ENCODE peak calls at places on chromosomes 7 and 10, in ten cellular contexts. P is heart right ventricle; O is cardiac fibroblast; U is CD4-positive, CD25-positive, alpha-beta regulatory T cell; F is pancreas; G is astrocyte of the spinal cord; A is Caco-2; Y is dorsolateral prefrontal cortex; R is neural progenitor cell; Q is OCI-LY7. I is an unnamed sample.

GRCh38 chr7:108586274-108586710 is 16.6 kb downstream of the DNAJB9 start:
- DNase-seq in P (no peak), O (no peak), U (no peak), F (no peak), G (no peak), A (no peak), Y (no peak), R (no peak), Q (no peak), I (no peak)

GRCh38 chr10:93568105-93568390 is 1.6 kb downstream of the FFAR4 start:
- DNase-seq in P (no peak), O (no peak), U (no peak), F (no peak), G (no peak), A (no peak), Y (no peak), R (peak), Q (no peak), I (no peak)

GRCh38 chr10:103781329-103782061 is 73.9 kb downstream of the SH3PXD2A start:
- DNase-seq in P (no peak), O (peak), U (no peak), F (no peak), G (peak), A (peak), Y (no peak), R (peak), Q (peak), I (no peak)

GRCh38 chr10:132787253-132788179 is 1.6 kb upstream of the NKX6-2 start:
- DNase-seq in P (no peak), O (no peak), U (no peak), F (no peak), G (no peak), A (peak), Y (no peak), R (peak), Q (no peak), I (no peak)

GRCh38 chr10:52213511-52213831 is 100.6 kb upstream of the DKK1 start:
- DNase-seq in P (peak), O (peak), U (no peak), F (peak), G (peak), A (no peak), Y (no peak), R (peak), Q (no peak), I (no peak)

GRCh38 chr7:102122026-102122425 is 164.6 kb upstream of the SH2B2 start:
- DNase-seq in P (no peak), O (peak), U (no peak), F (no peak), G (peak), A (no peak), Y (no peak), R (no peak), Q (peak), I (no peak)

GRCh38 chr7:155796381-155797261 is 15.6 kb downstream of the SHH start:
- DNase-seq in P (peak), O (peak), U (peak), F (no peak), G (no peak), A (peak), Y (peak), R (peak), Q (peak), I (peak)

GRCh38 chr7:3564231-3564630 is 263.2 kb downstream of the SDK1 start:
- DNase-seq in P (no peak), O (no peak), U (no peak), F (no peak), G (no peak), A (no peak), Y (no peak), R (no peak), Q (no peak), I (no peak)

GRCh38 chr10:49539320-49539885 is 482 bp upstream of the ERCC6 start:
- DNase-seq in P (peak), O (peak), U (no peak), F (no peak), G (peak), A (peak), Y (peak), R (peak), Q (peak), I (no peak)

GRCh38 chr7:157692156-157693011 is 355.6 kb downstream of the DNAJB6 start:
- DNase-seq in P (no peak), O (no peak), U (no peak), F (no peak), G (no peak), A (no peak), Y (no peak), R (peak), Q (no peak), I (no peak)

GRCh38 chr10:72688208-72688651 is 3.7 kb upstream of the MCU start:
- DNase-seq in P (no peak), O (peak), U (no peak), F (peak), G (peak), A (peak), Y (no peak), R (no peak), Q (no peak), I (peak)

GRCh38 chr7:29208410-29209250 is 14.1 kb downstream of the CHN2 start:
- DNase-seq in P (no peak), O (no peak), U (no peak), F (no peak), G (no peak), A (no peak), Y (no peak), R (no peak), Q (no peak), I (no peak)

GRCh38 chr7:156732091-156732621 is 91.6 kb downstream of the RNF32 start:
- DNase-seq in P (no peak), O (no peak), U (no peak), F (no peak), G (peak), A (no peak), Y (no peak), R (no peak), Q (no peak), I (no peak)

GRCh38 chr10:105634283-105634682 is 993.2 kb downstream of the SORCS3 start:
- DNase-seq in P (no peak), O (no peak), U (no peak), F (no peak), G (no peak), A (no peak), Y (no peak), R (no peak), Q (no peak), I (no peak)

GRCh38 chr7:50502001-50502684 is 52.0 kb upstream of the FIGNL1 start:
- DNase-seq in P (peak), O (peak), U (no peak), F (peak), G (peak), A (no peak), Y (no peak), R (no peak), Q (no peak), I (no peak)

GRCh38 chr10:87864497-87865059 is 1.2 kb downstream of the PTEN start:
- DNase-seq in P (no peak), O (no peak), U (no peak), F (no peak), G (peak), A (peak), Y (no peak), R (peak), Q (peak), I (no peak)

GRCh38 chr10:110208614-110209398 is 1.4 kb downstream of the MXI1 start:
- DNase-seq in P (peak), O (peak), U (no peak), F (peak), G (peak), A (peak), Y (no peak), R (peak), Q (peak), I (peak)

GRCh38 chr10:11178606-11179221 is 161.0 kb downstream of the CELF2 start:
- DNase-seq in P (peak), O (peak), U (peak), F (peak), G (peak), A (no peak), Y (no peak), R (no peak), Q (peak), I (peak)

GRCh38 chr10:75643405-75643804 is 212.0 kb downstream of the LRMDA start:
- DNase-seq in P (no peak), O (no peak), U (no peak), F (no peak), G (no peak), A (no peak), Y (no peak), R (no peak), Q (no peak), I (no peak)

GRCh38 chr10:117135026-117135372 is 3.1 kb downstream of the VAX1 start:
- DNase-seq in P (no peak), O (no peak), U (no peak), F (no peak), G (no peak), A (no peak), Y (no peak), R (no peak), Q (no peak), I (no peak)

GRCh38 chr7:70631732-70632131 is 500.2 kb upstream of the GALNT17 start:
- DNase-seq in P (no peak), O (no peak), U (no peak), F (no peak), G (no peak), A (no peak), Y (no peak), R (peak), Q (no peak), I (no peak)

GRCh38 chr7:39911167-39911566 is 38.9 kb upstream of the CDK13 start:
- DNase-seq in P (no peak), O (no peak), U (no peak), F (no peak), G (no peak), A (no peak), Y (no peak), R (no peak), Q (no peak), I (no peak)

GRCh38 chr10:88243847-88244730 is 339.0 kb downstream of the RNLS start:
- DNase-seq in P (peak), O (peak), U (no peak), F (peak), G (peak), A (no peak), Y (no peak), R (no peak), Q (no peak), I (no peak)

GRCh38 chr10:71975891-71976725 is 11.9 kb downstream of the CHST3 start:
- DNase-seq in P (no peak), O (peak), U (no peak), F (no peak), G (peak), A (no peak), Y (no peak), R (no peak), Q (no peak), I (no peak)

GRCh38 chr10:9342865-9343450 is 1288.5 kb downstream of the GATA3 start:
- DNase-seq in P (no peak), O (peak), U (peak), F (no peak), G (peak), A (peak), Y (no peak), R (peak), Q (peak), I (peak)

GRCh38 chr10:82160291-82160690 is 285.3 kb downstream of the NRG3 start:
- DNase-seq in P (no peak), O (no peak), U (no peak), F (no peak), G (no peak), A (no peak), Y (no peak), R (no peak), Q (no peak), I (no peak)

GRCh38 chr7:159143780-159144755 is 599 bp downstream of the VIPR2 start:
- DNase-seq in P (peak), O (peak), U (no peak), F (no peak), G (peak), A (no peak), Y (no peak), R (peak), Q (no peak), I (no peak)

GRCh38 chr7:137754076-137754851 is 92.5 kb downstream of the DGKI start:
- DNase-seq in P (no peak), O (peak), U (no peak), F (no peak), G (no peak), A (no peak), Y (peak), R (peak), Q (no peak), I (no peak)

GRCh38 chr10:110364531-110364937 is 59.8 kb upstream of the SMNDC1 start:
- DNase-seq in P (no peak), O (no peak), U (no peak), F (no peak), G (no peak), A (no peak), Y (no peak), R (no peak), Q (no peak), I (no peak)

GRCh38 chr7:26369519-26370385 is 78.1 kb downstream of the SNX10 start:
- DNase-seq in P (peak), O (peak), U (peak), F (no peak), G (peak), A (peak), Y (no peak), R (peak), Q (peak), I (no peak)

GRCh38 chr10:30751678-30752331 is 122.3 kb upstream of the LYZL2 start:
- DNase-seq in P (peak), O (peak), U (peak), F (peak), G (peak), A (peak), Y (peak), R (peak), Q (peak), I (peak)

GRCh38 chr7:69799990-69800389 is 201.7 kb downstream of the AUTS2 start:
- DNase-seq in P (no peak), O (no peak), U (no peak), F (no peak), G (no peak), A (no peak), Y (no peak), R (no peak), Q (no peak), I (no peak)

GRCh38 chr7:26292768-26293560 is 1.3 kb downstream of the SNX10 start:
- DNase-seq in P (no peak), O (no peak), U (no peak), F (peak), G (no peak), A (peak), Y (no peak), R (peak), Q (peak), I (no peak)

GRCh38 chr7:12984117-12984516 is 296.7 kb downstream of the ARL4A start:
- DNase-seq in P (no peak), O (no peak), U (no peak), F (no peak), G (no peak), A (no peak), Y (no peak), R (no peak), Q (no peak), I (no peak)

GRCh38 chr7:158323741-158324396 is 263.8 kb downstream of the PTPRN2 start:
- DNase-seq in P (no peak), O (no peak), U (no peak), F (no peak), G (no peak), A (no peak), Y (no peak), R (no peak), Q (no peak), I (no peak)

GRCh38 chr7:79529214-79529895 is 75.9 kb upstream of the MAGI2 start:
- DNase-seq in P (no peak), O (no peak), U (no peak), F (no peak), G (no peak), A (no peak), Y (no peak), R (no peak), Q (no peak), I (no peak)

GRCh38 chr7:5636914-5637313 is 144.5 kb downstream of the RNF216 start:
- DNase-seq in P (peak), O (peak), U (no peak), F (no peak), G (peak), A (no peak), Y (peak), R (peak), Q (no peak), I (no peak)

GRCh38 chr10:3399756-3400155 is 227.2 kb upstream of the PITRM1 start:
- DNase-seq in P (no peak), O (no peak), U (no peak), F (no peak), G (peak), A (no peak), Y (no peak), R (no peak), Q (no peak), I (no peak)

GRCh38 chr10:111146025-111146640 is 69.3 kb downstream of the ADRA2A start:
- DNase-seq in P (no peak), O (no peak), U (no peak), F (no peak), G (no peak), A (no peak), Y (no peak), R (no peak), Q (no peak), I (no peak)

GRCh38 chr10:119455609-119456434 is 86.7 kb downstream of the RGS10 start:
- DNase-seq in P (no peak), O (no peak), U (no peak), F (no peak), G (no peak), A (no peak), Y (no peak), R (no peak), Q (no peak), I (peak)
- H3K4me3 ChIP-seq in P (no peak), O (no peak), U (no peak), F (no peak), G (no peak), A (no peak), Y (no peak), R (no peak), Q (no peak), I (no peak)

GRCh38 chr10:27258838-27259532 is 18.4 kb upstream of the ACBD5 start:
- DNase-seq in P (no peak), O (no peak), U (no peak), F (no peak), G (no peak), A (no peak), Y (no peak), R (peak), Q (no peak), I (no peak)
- H3K4me3 ChIP-seq in P (peak), O (peak), U (peak), F (peak), G (peak), A (peak), Y (peak), R (peak), Q (no peak), I (peak)

GRCh38 chr7:118184392-118184899 is 482 bp downstream of the LSM8 start:
- DNase-seq in P (no peak), O (peak), U (no peak), F (no peak), G (no peak), A (no peak), Y (no peak), R (no peak), Q (peak), I (no peak)

GRCh38 chr7:118183586-118184391 is at the start of gene LSM8:
- DNase-seq in P (peak), O (peak), U (peak), F (peak), G (peak), A (peak), Y (peak), R (peak), Q (peak), I (peak)

GRCh38 chr7:118183254-118183585 is 744 bp upstream of the LSM8 start:
- DNase-seq in P (no peak), O (peak), U (no peak), F (no peak), G (no peak), A (peak), Y (no peak), R (no peak), Q (peak), I (peak)

GRCh38 chr7:118185163-118185860 is 1.3 kb downstream of the LSM8 start:
- DNase-seq in P (no peak), O (peak), U (no peak), F (no peak), G (peak), A (no peak), Y (no peak), R (no peak), Q (peak), I (no peak)

GRCh38 chr7:118182618-118183253 is 1.2 kb upstream of the LSM8 start:
- DNase-seq in P (no peak), O (no peak), U (no peak), F (no peak), G (no peak), A (no peak), Y (no peak), R (no peak), Q (no peak), I (peak)
- H3K4me3 ChIP-seq in P (peak), O (peak), U (peak), F (peak), G (peak), A (peak), Y (peak), R (peak), Q (peak), I (peak)

GRCh38 chr10:43819464-43820225 is 171.0 kb upstream of the ZNF32 start:
- DNase-seq in P (no peak), O (no peak), U (no peak), F (no peak), G (no peak), A (no peak), Y (no peak), R (peak), Q (no peak), I (no peak)
- H3K4me3 ChIP-seq in P (no peak), O (no peak), U (no peak), F (no peak), G (no peak), A (no peak), Y (no peak), R (no peak), Q (no peak), I (no peak)

I was measured in GM06990.